ENCODE peak calls at places on chromosome 9, in nine cellular contexts. X is heart right ventricle, P is HCT116, O is A673, L is psoas muscle, R is A549, S is colonic mucosa, C is cardiac muscle cell, M is endothelial cell of umbilical vein. I is an unnamed sample.

GRCh38 chr9:70021026-70021571 is 22.5 kb upstream of the MAMDC2 start:
- DNase-seq in R (no peak), X (no peak), L (no peak), M (peak), S (no peak), P (no peak), C (no peak), O (no peak), I (peak)

GRCh38 chr9:88742483-88742882 is 207.5 kb downstream of the NXNL2 start:
- DNase-seq in S (no peak), L (peak), O (peak), X (no peak), P (no peak), R (no peak), C (no peak), M (no peak), I (no peak)

GRCh38 chr9:966936-967335 is 9.5 kb upstream of the DMRT3 start:
- DNase-seq in C (no peak), S (no peak), O (no peak), X (no peak), M (no peak), R (no peak), P (no peak), L (no peak), I (no peak)

GRCh38 chr9:136483589-136484152 is 831 bp upstream of the SEC16A start:
- DNase-seq in R (peak), O (peak), X (peak), P (peak), C (peak), L (peak), S (peak), M (peak), I (peak)

GRCh38 chr9:33506626-33507370 is 17.3 kb upstream of the ANKRD18B start:
- DNase-seq in R (no peak), C (no peak), P (peak), S (no peak), O (no peak), M (peak), X (no peak), L (no peak), I (no peak)

GRCh38 chr9:114662081-114662989 is 4.7 kb upstream of the TEX53 start:
- DNase-seq in R (peak), O (peak), M (peak), P (no peak), L (no peak), X (peak), C (peak), S (peak), I (peak)

GRCh38 chr9:13588151-13589043 is 308.9 kb upstream of the MPDZ start:
- DNase-seq in R (no peak), O (no peak), X (peak), P (no peak), S (no peak), L (no peak), C (no peak), M (peak), I (no peak)

GRCh38 chr9:130406278-130406895 is 38.4 kb upstream of the ASS1 start:
- DNase-seq in L (no peak), P (no peak), S (no peak), M (no peak), C (no peak), X (no peak), R (no peak), O (no peak), I (no peak)

GRCh38 chr9:97600531-97601227 is 32.5 kb downstream of the TSTD2 start:
- DNase-seq in C (no peak), R (no peak), P (no peak), S (no peak), L (no peak), M (no peak), X (no peak), O (no peak), I (no peak)

GRCh38 chr9:89661956-89662717 is 57.3 kb downstream of the GADD45G start:
- DNase-seq in X (peak), S (peak), P (peak), O (peak), C (peak), R (peak), M (peak), L (peak), I (peak)

GRCh38 chr9:32986971-32987370 is 14.5 kb downstream of the APTX start:
- DNase-seq in M (no peak), X (no peak), L (no peak), P (no peak), R (no peak), S (no peak), O (no peak), C (no peak), I (no peak)

GRCh38 chr9:120531683-120532300 is 48.2 kb downstream of the CDK5RAP2 start:
- DNase-seq in L (no peak), R (peak), O (peak), C (peak), S (peak), X (no peak), P (peak), M (peak), I (no peak)

GRCh38 chr9:90053027-90053426 is 448.2 kb downstream of the GADD45G start:
- DNase-seq in S (no peak), P (peak), C (no peak), L (no peak), O (peak), R (no peak), M (no peak), X (no peak), I (no peak)

GRCh38 chr9:123011380-123011779 is 22.1 kb upstream of the GPR21 start:
- DNase-seq in S (no peak), C (no peak), P (no peak), X (no peak), M (no peak), R (no peak), L (no peak), O (no peak), I (no peak)

GRCh38 chr9:36092509-36093215 is 43.9 kb upstream of the GLIPR2 start:
- DNase-seq in X (no peak), M (no peak), C (no peak), S (peak), O (no peak), L (no peak), R (no peak), P (no peak), I (no peak)

GRCh38 chr9:123550012-123550411 is 194.0 kb downstream of the CRB2 start:
- DNase-seq in C (no peak), O (no peak), M (no peak), L (no peak), P (no peak), R (no peak), S (no peak), X (no peak), I (no peak)

GRCh38 chr9:35426627-35427026 is 63.3 kb upstream of the RUSC2 start:
- DNase-seq in X (no peak), O (peak), C (no peak), R (no peak), L (no peak), S (no peak), M (peak), P (no peak), I (no peak)

GRCh38 chr9:131478421-131478868 is 24.3 kb upstream of the POMT1 start:
- DNase-seq in S (peak), C (peak), P (peak), X (peak), R (peak), L (peak), O (peak), M (peak), I (no peak)

GRCh38 chr9:94800424-94801117 is 74.1 kb downstream of the AOPEP start:
- DNase-seq in M (no peak), S (no peak), O (no peak), L (no peak), P (no peak), X (no peak), C (no peak), R (no peak), I (no peak)

GRCh38 chr9:38232895-38233294 is 159.6 kb upstream of the ALDH1B1 start:
- DNase-seq in C (no peak), L (no peak), S (no peak), M (no peak), R (no peak), X (no peak), O (no peak), P (no peak), I (no peak)

GRCh38 chr9:92151691-92152393 is 36.6 kb upstream of the SPTLC1 start:
- DNase-seq in P (no peak), O (no peak), X (no peak), R (no peak), C (peak), S (no peak), L (no peak), M (peak), I (peak)

GRCh38 chr9:27495480-27496133 is 28.5 kb upstream of the IFNK start:
- DNase-seq in R (no peak), S (no peak), P (no peak), M (no peak), C (no peak), L (no peak), O (no peak), X (no peak), I (no peak)
- H3K4me3 ChIP-seq in R (no peak), S (no peak), P (no peak), M (no peak), C (no peak), L (no peak), O (no peak), X (no peak), I (no peak)

GRCh38 chr9:126623667-126624452 is 10.1 kb downstream of the LMX1B start:
- DNase-seq in O (no peak), L (no peak), R (no peak), P (no peak), M (no peak), C (no peak), X (no peak), S (no peak), I (no peak)
- H3K27ac ChIP-seq in O (no peak), L (no peak), R (no peak), P (no peak), M (no peak), C (no peak), X (no peak), S (no peak), I (no peak)

GRCh38 chr9:126205260-126205659 is 121.4 kb upstream of the MVB12B start:
- DNase-seq in R (no peak), X (no peak), L (no peak), M (no peak), P (no peak), O (peak), C (no peak), S (no peak), I (no peak)

GRCh38 chr9:126204197-126204596 is 122.4 kb upstream of the MVB12B start:
- DNase-seq in C (no peak), S (no peak), O (no peak), R (no peak), L (no peak), P (no peak), X (no peak), M (no peak), I (no peak)

GRCh38 chr9:126204708-126205225 is 121.9 kb upstream of the MVB12B start:
- DNase-seq in M (no peak), R (no peak), X (no peak), C (no peak), O (no peak), S (no peak), L (no peak), P (no peak), I (no peak)

GRCh38 chr9:126206099-126206498 is 120.5 kb upstream of the MVB12B start:
- DNase-seq in P (no peak), S (no peak), L (no peak), R (no peak), O (no peak), M (no peak), X (no peak), C (no peak), I (no peak)

DNA sequence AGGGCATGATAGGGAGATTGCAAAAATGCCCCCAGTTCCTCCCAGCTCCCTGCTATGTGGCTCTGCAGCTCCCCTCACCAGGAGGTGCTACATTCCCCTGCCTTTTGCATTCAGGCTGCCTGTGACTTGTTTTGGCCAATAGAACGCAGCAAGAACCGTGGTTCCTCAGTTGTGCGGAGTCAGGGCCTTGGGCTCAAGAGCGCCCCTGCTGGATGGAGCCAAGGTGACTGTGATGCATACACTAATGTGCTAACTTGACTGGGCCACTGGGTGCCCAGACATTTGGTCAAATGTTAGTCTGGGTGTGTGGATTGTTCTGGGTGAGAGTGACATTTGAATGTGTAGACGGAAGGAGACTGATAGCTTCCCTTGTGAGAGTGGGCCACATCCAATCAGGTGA is 123.3 kb upstream of the MVB12B start:
- DNase-seq in P (no peak), M (no peak), L (no peak), C (no peak), O (peak), R (no peak), X (no peak), S (no peak), I (no peak)
- TF ChIP-seq CTCF in P (no peak), M (peak), L (no peak), C (peak), O (peak), R (no peak), X (no peak), S (no peak), I (no peak)

GRCh38 chr9:112811518-112811917 is 61.0 kb downstream of the SNX30 start:
- DNase-seq in M (no peak), R (no peak), X (no peak), S (no peak), L (no peak), O (no peak), P (no peak), C (no peak), I (no peak)

GRCh38 chr9:112810696-112811490 is 60.3 kb downstream of the SNX30 start:
- DNase-seq in O (no peak), L (no peak), R (no peak), M (no peak), X (no peak), P (no peak), C (no peak), S (no peak), I (no peak)

DNA sequence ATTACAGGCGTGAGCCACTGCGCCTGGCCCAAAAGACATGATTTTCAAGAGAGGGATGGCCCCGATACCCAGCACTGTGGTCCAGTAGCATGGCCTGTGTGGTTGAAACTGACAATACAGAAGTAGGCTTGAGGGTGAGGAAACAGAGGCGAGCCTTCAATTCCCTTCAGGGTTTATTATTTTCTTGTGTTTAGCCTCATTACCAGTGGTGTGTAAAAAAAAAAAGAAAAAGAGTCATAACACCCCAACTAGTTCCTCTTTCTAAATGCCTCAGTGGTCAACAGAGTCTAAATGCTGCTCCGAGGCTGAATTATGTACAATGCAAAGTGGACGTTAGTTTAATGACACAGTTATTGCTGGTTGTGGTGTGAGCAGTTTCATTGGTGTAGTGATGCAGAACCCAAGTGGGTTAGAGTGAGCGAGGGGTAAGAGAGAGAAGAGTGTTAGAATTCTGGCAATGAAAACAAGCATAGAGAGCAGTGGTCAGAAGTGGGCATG is 58.8 kb downstream of the SNX30 start:
- DNase-seq in X (no peak), R (no peak), L (no peak), M (no peak), P (no peak), S (no peak), C (no peak), O (no peak), I (no peak)
- H3K4me3 ChIP-seq in X (no peak), R (no peak), L (no peak), M (no peak), P (no peak), S (no peak), C (no peak), O (no peak), I (no peak)

GRCh38 chr9:77956555-77956954 is 75.1 kb downstream of the GNAQ start:
- DNase-seq in M (peak), P (no peak), L (no peak), C (no peak), X (no peak), O (no peak), S (no peak), R (no peak), I (no peak)
- H3K27ac ChIP-seq in M (no peak), P (no peak), L (no peak), C (no peak), X (no peak), O (no peak), S (no peak), R (no peak), I (no peak)

DNA sequence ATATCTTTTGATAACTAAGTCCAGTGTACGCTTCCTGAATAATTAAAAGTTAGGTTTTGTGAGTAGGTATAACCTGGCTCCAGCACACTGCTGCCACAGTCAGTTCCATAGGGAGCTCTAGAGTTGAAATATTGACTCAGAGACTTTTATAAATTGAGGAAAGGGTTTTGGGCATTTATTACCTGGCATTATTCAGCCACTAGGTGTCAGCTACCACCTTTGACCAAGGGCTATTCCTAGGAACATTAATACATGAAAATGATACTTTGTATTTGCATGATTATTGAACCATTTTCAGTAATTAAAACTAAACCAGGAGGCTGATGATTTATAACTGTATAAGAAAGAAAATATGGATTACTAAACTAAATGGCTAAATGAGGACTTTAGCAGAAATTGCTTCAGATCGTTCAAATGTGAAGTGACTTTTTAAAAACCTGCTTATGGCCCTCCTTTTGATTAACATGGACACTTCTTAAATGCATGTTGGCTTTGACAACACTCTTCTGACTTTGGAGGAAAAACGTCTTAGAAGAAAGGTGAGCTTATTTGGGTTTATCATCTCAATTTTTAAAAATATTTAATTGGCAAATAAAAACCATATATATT is 83.0 kb downstream of the SMC2 start:
- DNase-seq in M (peak), C (peak), P (peak), O (peak), R (no peak), L (no peak), X (no peak), S (no peak), I (no peak)
- TF ChIP-seq CTCF in M (peak), C (peak), P (peak), O (peak), R (peak), L (peak), X (peak), S (peak), I (no peak)

GRCh38 chr9:129319938-129320481 is 141.9 kb upstream of the IER5L start:
- DNase-seq in C (no peak), P (no peak), R (no peak), O (no peak), L (peak), X (no peak), M (no peak), S (peak), I (peak)

GRCh38 chr9:129322022-129322621 is 144.1 kb upstream of the IER5L start:
- DNase-seq in P (no peak), M (no peak), S (no peak), O (no peak), L (peak), C (no peak), R (no peak), X (no peak), I (peak)

GRCh38 chr9:129321511-129322021 is 143.5 kb upstream of the IER5L start:
- DNase-seq in R (no peak), X (no peak), P (no peak), O (no peak), L (peak), S (no peak), M (no peak), C (no peak), I (peak)

GRCh38 chr9:129319076-129319937 is 141.2 kb upstream of the IER5L start:
- DNase-seq in L (peak), P (no peak), C (no peak), R (no peak), M (no peak), X (no peak), O (no peak), S (peak), I (peak)

GRCh38 chr9:129320575-129321311 is 142.7 kb upstream of the IER5L start:
- DNase-seq in S (no peak), R (no peak), M (peak), C (peak), O (peak), X (peak), P (no peak), L (peak), I (peak)
- H3K4me3 ChIP-seq in S (peak), R (no peak), M (no peak), C (peak), O (peak), X (peak), P (no peak), L (peak), I (peak)